ENCODE peak calls at places on chromosome 17, in six cellular contexts. One of them, this sample, is unnamed.

GRCh38 chr17:77828749-77829539 is 129.6 kb upstream of the TNRC6C start:
- DNase-seq in H1: no peak
- DNase-seq in K562: no peak
- DNase-seq in GM12878: no peak
- DNase-seq in GM12891: no peak
- DNase-seq in HepG2: no peak
- DNase-seq in this sample: no peak

GRCh38 chr17:76585649-76586593 is at the start of gene ST6GALNAC2:
- DNase-seq in H1: no peak
- DNase-seq in K562: no peak
- DNase-seq in GM12878: no peak
- DNase-seq in GM12891: no peak
- DNase-seq in HepG2: peak
- DNase-seq in this sample: no peak

GRCh38 chr17:56149266-56150036 is 3.8 kb upstream of the ANKFN1 start:
- DNase-seq in H1: no peak
- DNase-seq in K562: no peak
- DNase-seq in GM12878: no peak
- DNase-seq in GM12891: no peak
- DNase-seq in HepG2: no peak
- DNase-seq in this sample: no peak

GRCh38 chr17:57892820-57893595 is 43.2 kb upstream of the MRPS23 start:
- DNase-seq in H1: no peak
- DNase-seq in K562: no peak
- DNase-seq in GM12878: no peak
- DNase-seq in GM12891: no peak
- DNase-seq in HepG2: peak
- DNase-seq in this sample: no peak

GRCh38 chr17:74453665-74454196 is 12.7 kb upstream of the CD300A start:
- DNase-seq in H1: no peak
- DNase-seq in K562: peak
- DNase-seq in GM12878: no peak
- DNase-seq in GM12891: peak
- DNase-seq in HepG2: no peak
- DNase-seq in this sample: peak

GRCh38 chr17:76736349-76737081 is 616 bp downstream of the SRSF2 start:
- DNase-seq in H1: no peak
- DNase-seq in K562: peak
- DNase-seq in GM12878: no peak
- DNase-seq in GM12891: no peak
- DNase-seq in HepG2: peak
- DNase-seq in this sample: peak

GRCh38 chr17:72273301-72274056 is 152.7 kb downstream of the SOX9 start:
- DNase-seq in H1: no peak
- DNase-seq in K562: no peak
- DNase-seq in GM12878: no peak
- DNase-seq in GM12891: no peak
- DNase-seq in HepG2: no peak
- DNase-seq in this sample: no peak

GRCh38 chr17:76481091-76481655 is 13.8 kb downstream of the AANAT start:
- DNase-seq in H1: no peak
- DNase-seq in K562: no peak
- DNase-seq in GM12878: peak
- DNase-seq in GM12891: peak
- DNase-seq in HepG2: no peak
- DNase-seq in this sample: peak

GRCh38 chr17:31251075-31251474 is 46.0 kb downstream of the OMG start:
- DNase-seq in H1: no peak
- DNase-seq in K562: no peak
- DNase-seq in GM12878: peak
- DNase-seq in GM12891: no peak
- DNase-seq in HepG2: no peak
- DNase-seq in this sample: no peak

GRCh38 chr17:83200231-83200699 is 120.9 kb downstream of the METRNL start:
- DNase-seq in H1: no peak
- DNase-seq in K562: no peak
- DNase-seq in GM12878: no peak
- DNase-seq in GM12891: no peak
- DNase-seq in HepG2: no peak
- DNase-seq in this sample: no peak

GRCh38 chr17:76530489-76530814 is 7.1 kb downstream of the CYGB start:
- DNase-seq in H1: no peak
- DNase-seq in K562: no peak
- DNase-seq in GM12878: no peak
- DNase-seq in GM12891: no peak
- DNase-seq in HepG2: no peak
- DNase-seq in this sample: no peak

GRCh38 chr17:42456223-42457106 is 2.2 kb upstream of the ATP6V0A1 start:
- DNase-seq in H1: no peak
- DNase-seq in K562: peak
- DNase-seq in GM12878: peak
- DNase-seq in GM12891: no peak
- DNase-seq in HepG2: no peak
- DNase-seq in this sample: no peak

GRCh38 chr17:49694847-49695697 is 12.7 kb downstream of the SLC35B1 start:
- DNase-seq in H1: no peak
- DNase-seq in K562: peak
- DNase-seq in GM12878: no peak
- DNase-seq in GM12891: peak
- DNase-seq in HepG2: peak
- DNase-seq in this sample: peak

GRCh38 chr17:42276609-42277341 is 584 bp upstream of the STAT5B start:
- DNase-seq in H1: no peak
- DNase-seq in K562: peak
- DNase-seq in GM12878: no peak
- DNase-seq in GM12891: no peak
- DNase-seq in HepG2: peak
- DNase-seq in this sample: no peak

GRCh38 chr17:82440377-82440981 is 10.1 kb downstream of the CYBC1 start:
- DNase-seq in H1: no peak
- DNase-seq in K562: no peak
- DNase-seq in GM12878: no peak
- DNase-seq in GM12891: no peak
- DNase-seq in HepG2: no peak
- DNase-seq in this sample: no peak

GRCh38 chr17:63997341-63998048 is 656 bp upstream of the PRR29 start:
- DNase-seq in H1: no peak
- DNase-seq in K562: no peak
- DNase-seq in GM12878: no peak
- DNase-seq in GM12891: no peak
- DNase-seq in HepG2: no peak
- DNase-seq in this sample: no peak

GRCh38 chr17:83080641-83081560 is 1.5 kb downstream of the METRNL start:
- DNase-seq in H1: no peak
- DNase-seq in K562: peak
- DNase-seq in GM12878: no peak
- DNase-seq in GM12891: peak
- DNase-seq in HepG2: no peak
- DNase-seq in this sample: peak

GRCh38 chr17:40303009-40303657 is 5.8 kb upstream of the RARA start:
- DNase-seq in H1: no peak
- DNase-seq in K562: peak
- DNase-seq in GM12878: no peak
- DNase-seq in GM12891: no peak
- DNase-seq in HepG2: peak
- DNase-seq in this sample: no peak

GRCh38 chr17:60443713-60444112 is 21.4 kb downstream of the CHCT1 start:
- DNase-seq in H1: no peak
- DNase-seq in K562: no peak
- DNase-seq in GM12878: no peak
- DNase-seq in GM12891: no peak
- DNase-seq in HepG2: no peak
- DNase-seq in this sample: no peak

GRCh38 chr17:72407336-72408121 is 286.7 kb downstream of the SOX9 start:
- DNase-seq in H1: no peak
- DNase-seq in K562: no peak
- DNase-seq in GM12878: no peak
- DNase-seq in GM12891: no peak
- DNase-seq in HepG2: no peak
- DNase-seq in this sample: no peak

GRCh38 chr17:21001813-21002221 is 41.0 kb downstream of the USP22 start:
- DNase-seq in H1: no peak
- DNase-seq in K562: no peak
- DNase-seq in GM12878: no peak
- DNase-seq in GM12891: no peak
- DNase-seq in HepG2: no peak
- DNase-seq in this sample: no peak

GRCh38 chr17:4969551-4970231 is 2.1 kb upstream of the SPAG7 start:
- DNase-seq in H1: no peak
- DNase-seq in K562: no peak
- DNase-seq in GM12878: no peak
- DNase-seq in GM12891: no peak
- DNase-seq in HepG2: peak
- DNase-seq in this sample: no peak

GRCh38 chr17:57649731-57650484 is 95.2 kb downstream of the CCDC182 start:
- DNase-seq in H1: no peak
- DNase-seq in K562: no peak
- DNase-seq in GM12878: no peak
- DNase-seq in GM12891: no peak
- DNase-seq in HepG2: no peak
- DNase-seq in this sample: no peak

GRCh38 chr17:81387235-81388060 is 7.8 kb upstream of the BAHCC1 start:
- DNase-seq in H1: no peak
- DNase-seq in K562: peak
- DNase-seq in GM12878: no peak
- DNase-seq in GM12891: peak
- DNase-seq in HepG2: no peak
- DNase-seq in this sample: peak

GRCh38 chr17:9291912-9292562 is 270.7 kb downstream of the NTN1 start:
- DNase-seq in H1: no peak
- DNase-seq in K562: peak
- DNase-seq in GM12878: no peak
- DNase-seq in GM12891: peak
- DNase-seq in HepG2: peak
- DNase-seq in this sample: peak

GRCh38 chr17:39212200-39212810 is 12.2 kb downstream of the RPL19 start:
- DNase-seq in H1: no peak
- DNase-seq in K562: no peak
- DNase-seq in GM12878: no peak
- DNase-seq in GM12891: no peak
- DNase-seq in HepG2: no peak
- DNase-seq in this sample: no peak

GRCh38 chr17:39208136-39208535 is 8.1 kb downstream of the RPL19 start:
- DNase-seq in H1: no peak
- DNase-seq in K562: no peak
- DNase-seq in GM12878: no peak
- DNase-seq in GM12891: no peak
- DNase-seq in HepG2: no peak
- DNase-seq in this sample: no peak

GRCh38 chr17:39208893-39209292 is 8.8 kb downstream of the RPL19 start:
- DNase-seq in H1: no peak
- DNase-seq in K562: no peak
- DNase-seq in GM12878: no peak
- DNase-seq in GM12891: peak
- DNase-seq in HepG2: no peak
- DNase-seq in this sample: peak

GRCh38 chr17:39210093-39210434 is 10.0 kb downstream of the RPL19 start:
- DNase-seq in H1: no peak
- DNase-seq in K562: no peak
- DNase-seq in GM12878: no peak
- DNase-seq in GM12891: no peak
- DNase-seq in HepG2: no peak
- DNase-seq in this sample: no peak

GRCh38 chr17:39209317-39210092 is 9.4 kb downstream of the RPL19 start:
- DNase-seq in H1: no peak
- DNase-seq in K562: peak
- DNase-seq in GM12878: no peak
- DNase-seq in GM12891: no peak
- DNase-seq in HepG2: no peak
- DNase-seq in this sample: no peak
- TF ChIP-seq TAF1 in H1: peak
- TF ChIP-seq TAF1 in K562: no peak
- TF ChIP-seq TAF1 in GM12878: no peak
- TF ChIP-seq TAF1 in GM12891: no peak
- TF ChIP-seq TAF1 in HepG2: no peak
- TF ChIP-seq TAF1 in this sample: no peak

DNA sequence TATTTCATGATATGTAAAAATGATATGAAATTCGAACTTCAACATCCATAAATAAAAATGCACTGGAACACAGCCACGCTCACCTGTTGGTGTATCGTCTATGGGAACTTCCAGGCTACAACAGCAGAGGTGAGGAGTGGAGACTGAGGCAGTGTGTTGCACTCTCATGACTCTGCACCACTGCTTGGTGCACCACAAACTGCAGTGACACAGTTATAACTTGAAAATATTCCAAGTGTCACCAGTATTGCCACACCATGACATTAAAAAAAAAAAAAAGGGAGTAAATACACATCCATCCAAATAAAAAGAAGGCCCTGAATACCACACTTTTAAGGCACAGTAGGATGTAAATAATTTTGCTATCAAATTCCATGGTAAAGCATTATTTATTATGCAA is 34.4 kb downstream of the GNA13 start:
- DNase-seq in H1: no peak
- DNase-seq in K562: no peak
- DNase-seq in GM12878: no peak
- DNase-seq in GM12891: no peak
- DNase-seq in HepG2: no peak
- DNase-seq in this sample: no peak
- TF ChIP-seq POLR2AphosphoS5 in H1: no peak
- TF ChIP-seq POLR2AphosphoS5 in K562: no peak
- TF ChIP-seq POLR2AphosphoS5 in GM12878: no peak
- TF ChIP-seq POLR2AphosphoS5 in GM12891: no peak
- TF ChIP-seq POLR2AphosphoS5 in HepG2: no peak
- TF ChIP-seq POLR2AphosphoS5 in this sample: no peak

DNA sequence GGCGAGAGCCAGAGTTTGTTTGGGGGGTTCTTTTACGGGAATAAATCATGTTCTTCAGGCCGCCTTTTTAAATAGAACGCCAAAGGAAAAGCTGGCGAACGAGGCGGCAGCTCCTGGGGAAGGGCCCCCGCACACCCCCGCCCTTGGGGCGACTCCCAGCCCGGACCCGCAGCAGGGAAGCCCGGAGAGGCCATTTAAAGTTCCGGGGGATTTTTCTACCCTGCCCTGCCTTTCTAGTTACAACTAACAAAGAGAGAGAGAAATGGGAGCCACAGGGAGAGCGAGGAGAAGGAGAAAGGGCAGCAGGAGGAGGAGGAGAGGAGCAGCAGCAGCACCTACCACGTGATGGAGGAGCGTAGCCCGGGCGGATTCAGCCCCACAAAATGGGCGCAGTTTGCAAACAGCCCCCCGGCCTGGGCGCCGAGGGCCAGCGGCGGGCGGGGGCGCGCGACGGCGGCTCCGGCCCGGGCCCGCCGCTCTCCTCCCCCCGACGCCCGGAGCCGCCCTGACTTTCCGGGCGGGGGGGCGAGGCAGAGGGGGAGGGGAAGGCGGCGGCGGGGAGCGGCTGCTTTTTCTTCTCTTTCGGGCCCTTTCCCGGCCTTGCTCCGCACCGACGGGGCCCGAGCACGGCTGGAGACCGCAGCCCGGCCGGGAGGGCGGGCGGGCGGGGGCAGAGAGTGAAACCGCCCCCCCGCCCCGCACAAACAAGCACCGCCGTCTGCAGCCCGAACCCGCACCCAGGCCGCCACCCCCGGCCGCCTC is 564 bp downstream of the KANSL1 start:
- DNase-seq in H1: no peak
- DNase-seq in K562: peak
- DNase-seq in GM12878: no peak
- DNase-seq in GM12891: peak
- DNase-seq in HepG2: peak
- DNase-seq in this sample: peak
- TF ChIP-seq POLR2A in H1: peak
- TF ChIP-seq POLR2A in K562: no peak
- TF ChIP-seq POLR2A in GM12878: peak
- TF ChIP-seq POLR2A in GM12891: peak
- TF ChIP-seq POLR2A in HepG2: peak
- TF ChIP-seq POLR2A in this sample: peak

GRCh38 chr17:44595216-44595775 is 38.0 kb downstream of the FZD2 start:
- DNase-seq in H1: no peak
- DNase-seq in K562: no peak
- DNase-seq in GM12878: no peak
- DNase-seq in GM12891: no peak
- DNase-seq in HepG2: no peak
- DNase-seq in this sample: no peak
- TF ChIP-seq TAF1 in H1: no peak
- TF ChIP-seq TAF1 in K562: no peak
- TF ChIP-seq TAF1 in GM12878: no peak
- TF ChIP-seq TAF1 in GM12891: no peak
- TF ChIP-seq TAF1 in HepG2: no peak
- TF ChIP-seq TAF1 in this sample: no peak